ENCODE peak calls at places on chromosome 15, in five cellular contexts. L is psoas muscle, G is heart left ventricle, D is H9, W is right lobe of liver. J is an unnamed sample. For H3K4me1, the result is how much of the 10 kb centered on the place peaks cover.

GRCh38 chr15:87368511-87368910 is 888.0 kb downstream of the NTRK3 start:
- DNase-seq in L (no peak), W (no peak), G (no peak), D (no peak), J (peak)

GRCh38 chr15:81209635-81210034 is 13.0 kb downstream of the IL16 start:
- DNase-seq in W (no peak), L (peak), D (no peak), G (no peak), J (no peak)

GRCh38 chr15:29122506-29122905 is 147.1 kb downstream of the NSMCE3 start:
- DNase-seq in W (no peak), D (no peak), G (peak), L (no peak), J (no peak)

GRCh38 chr15:27937873-27938272 is 161.2 kb downstream of the OCA2 start:
- DNase-seq in L (no peak), D (no peak), W (no peak), G (no peak), J (no peak)

GRCh38 chr15:86044981-86045380 is 34.7 kb upstream of the AGBL1 start:
- DNase-seq in L (no peak), G (no peak), W (no peak), D (no peak), J (no peak)

GRCh38 chr15:29859981-29860745 is 37.9 kb upstream of the TJP1 start:
- DNase-seq in L (no peak), W (no peak), G (no peak), D (no peak), J (no peak)

GRCh38 chr15:38705421-38706219 is 141.0 kb upstream of the RASGRP1 start:
- DNase-seq in G (no peak), W (no peak), L (no peak), D (no peak), J (no peak)

GRCh38 chr15:53513431-53513830 is 246.0 kb downstream of the WDR72 start:
- DNase-seq in L (no peak), W (no peak), G (no peak), D (no peak), J (no peak)

GRCh38 chr15:25062551-25063430 is 108.0 kb downstream of the SNRPN start:
- DNase-seq in D (no peak), W (no peak), G (no peak), L (no peak), J (no peak)

GRCh38 chr15:85116494-85116893 is 134.8 kb downstream of the PDE8A start:
- DNase-seq in D (no peak), W (no peak), G (no peak), L (no peak), J (no peak)

GRCh38 chr15:62782100-62782791 is 260.3 kb upstream of the TPM1 start:
- DNase-seq in L (peak), D (peak), G (peak), W (peak), J (peak)

DNA sequence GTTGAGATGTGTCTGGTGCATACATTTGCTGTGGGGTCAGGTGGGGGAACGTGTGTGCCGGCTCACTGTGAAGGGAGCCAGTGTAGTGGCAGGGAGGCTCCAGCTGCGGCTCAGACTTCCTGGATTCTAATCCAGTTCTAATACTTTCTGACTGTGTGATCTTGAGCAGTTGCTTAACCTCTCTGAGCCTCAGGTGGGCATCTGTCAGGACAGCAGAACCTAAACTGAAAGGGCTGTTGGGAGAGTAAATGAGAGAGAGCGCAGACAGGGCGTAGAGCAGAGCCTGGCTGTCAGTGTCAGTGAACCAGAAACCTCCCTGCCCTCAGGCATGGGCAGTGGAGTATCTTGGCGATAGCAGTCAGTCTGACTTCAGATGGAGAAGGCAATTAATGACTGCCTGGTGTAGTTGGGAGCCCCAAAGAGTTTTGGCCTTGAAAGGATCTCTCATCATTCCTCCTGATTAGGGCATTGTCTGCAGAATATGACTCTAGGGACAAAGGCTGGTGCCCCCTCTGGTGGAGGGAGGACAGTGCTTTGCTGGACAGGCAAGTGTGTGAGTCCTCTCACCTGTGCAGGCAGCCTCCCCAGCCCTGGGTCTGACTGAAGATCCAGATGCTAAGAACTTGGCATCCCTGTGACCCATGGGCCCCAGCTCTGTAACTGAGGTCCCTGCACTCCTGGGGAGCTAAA is 9.6 kb downstream of the KBTBD13 start:
- DNase-seq in W (no peak), D (peak), L (no peak), G (no peak), J (no peak)
- TF ChIP-seq CTCF in W (peak), D (peak), L (peak), G (peak), J (peak)

DNA sequence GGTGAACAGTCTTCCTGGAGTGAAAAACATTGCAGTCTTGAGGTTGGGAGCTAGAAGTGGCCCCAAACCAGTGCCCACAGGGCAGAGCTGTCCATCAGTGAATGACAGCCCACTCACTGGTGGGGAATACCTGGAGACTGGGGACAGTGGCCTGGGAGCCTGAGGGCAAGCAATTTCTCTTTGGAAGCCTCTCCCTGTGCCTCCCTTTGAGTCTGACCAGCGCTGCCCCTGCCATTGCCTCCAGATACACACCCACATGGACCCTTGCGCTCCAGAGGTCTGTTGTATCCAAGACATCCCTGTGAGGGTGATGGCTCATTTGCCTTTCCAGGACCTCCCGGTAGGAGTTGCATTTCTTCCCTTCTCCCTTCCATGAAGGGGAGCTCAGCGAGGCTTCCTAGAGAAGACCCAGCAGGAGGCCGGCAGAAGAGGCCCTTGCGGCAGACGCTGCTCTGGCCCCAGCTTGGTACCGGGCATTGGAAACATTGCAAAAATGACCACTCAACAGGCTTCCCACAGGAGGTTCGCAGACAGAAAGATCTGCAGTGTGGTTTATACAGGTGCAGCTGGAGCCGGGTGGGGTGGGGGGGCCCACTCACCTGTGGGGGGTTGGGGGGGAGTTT is 38.5 kb downstream of the KLF13 start:
- DNase-seq in L (no peak), W (no peak), G (no peak), D (no peak), J (no peak)
- H3K27ac ChIP-seq in L (peak), W (peak), G (peak), D (no peak), J (peak)

GRCh38 chr15:58274885-58275284 is 136.7 kb downstream of the AQP9 start:
- DNase-seq in W (no peak), L (no peak), D (no peak), G (no peak), J (no peak)
- H3K4me1 ChIP-seq in W (under half), L (under half), D (under half), G (under half), J (under half)

GRCh38 chr15:88656760-88657221 is 18.0 kb downstream of the ISG20 start:
- DNase-seq in L (no peak), D (no peak), W (no peak), G (no peak), J (no peak)

GRCh38 chr15:88658972-88659931 is 20.4 kb downstream of the ISG20 start:
- DNase-seq in L (no peak), G (no peak), D (no peak), W (no peak), J (no peak)

GRCh38 chr15:88655780-88656488 is 17.1 kb downstream of the ISG20 start:
- DNase-seq in L (no peak), W (no peak), G (no peak), D (no peak), J (no peak)

GRCh38 chr15:88658070-88658965 is 19.5 kb downstream of the ISG20 start:
- DNase-seq in L (no peak), G (no peak), W (no peak), D (no peak), J (no peak)

GRCh38 chr15:88657326-88658069 is 18.7 kb downstream of the ISG20 start:
- DNase-seq in D (peak), G (no peak), L (no peak), W (peak), J (peak)
- TF ChIP-seq CTCF in D (peak), G (peak), L (peak), W (peak), J (peak)

DNA sequence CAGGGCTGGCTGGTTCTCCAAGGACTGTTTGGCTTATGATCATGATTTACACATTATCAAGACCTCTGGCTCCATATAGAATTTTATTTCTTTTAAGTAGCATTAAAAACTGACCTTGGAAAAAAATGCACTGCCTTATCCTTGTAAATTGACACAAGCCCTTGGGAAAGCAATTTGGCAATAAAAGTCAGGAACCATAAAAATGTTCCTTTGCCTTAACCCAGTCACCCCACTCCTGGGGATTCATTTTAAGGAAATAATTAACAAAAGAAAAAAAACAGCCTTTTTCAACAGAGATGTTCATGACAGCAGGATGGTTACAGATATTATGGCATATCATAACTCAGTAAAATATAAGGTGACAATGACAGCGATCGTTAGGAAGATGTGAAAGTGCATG is 51.6 kb upstream of the NR2E3 start:
- DNase-seq in W (no peak), L (no peak), G (no peak), D (no peak), J (no peak)
- H3K27ac ChIP-seq in W (no peak), L (no peak), G (no peak), D (no peak), J (no peak)

DNA sequence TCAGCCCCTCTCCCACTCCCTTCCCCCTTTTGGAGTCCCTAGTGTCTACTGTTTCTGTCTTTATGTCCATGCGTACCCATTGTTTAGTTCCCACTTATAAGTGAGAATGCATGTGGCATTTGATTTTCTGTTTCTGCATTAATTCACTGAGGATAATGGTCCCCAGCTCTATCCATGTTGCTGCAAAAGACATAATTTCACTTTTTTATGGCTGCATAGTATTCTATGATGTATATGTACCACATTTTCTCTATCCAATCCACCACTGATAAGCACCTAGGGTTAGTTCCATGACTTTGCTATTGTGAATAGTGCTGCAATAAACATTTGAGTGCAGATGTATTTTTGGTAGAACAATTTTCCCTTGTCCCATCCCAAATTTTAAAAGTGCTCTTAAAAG is 34.2 kb upstream of the RSL24D1 start:
- DNase-seq in L (no peak), G (no peak), D (no peak), W (no peak), J (no peak)
- H3K4me1 ChIP-seq in L (under half), G (under half), D (under half), W (under half), J (under half)

DNA sequence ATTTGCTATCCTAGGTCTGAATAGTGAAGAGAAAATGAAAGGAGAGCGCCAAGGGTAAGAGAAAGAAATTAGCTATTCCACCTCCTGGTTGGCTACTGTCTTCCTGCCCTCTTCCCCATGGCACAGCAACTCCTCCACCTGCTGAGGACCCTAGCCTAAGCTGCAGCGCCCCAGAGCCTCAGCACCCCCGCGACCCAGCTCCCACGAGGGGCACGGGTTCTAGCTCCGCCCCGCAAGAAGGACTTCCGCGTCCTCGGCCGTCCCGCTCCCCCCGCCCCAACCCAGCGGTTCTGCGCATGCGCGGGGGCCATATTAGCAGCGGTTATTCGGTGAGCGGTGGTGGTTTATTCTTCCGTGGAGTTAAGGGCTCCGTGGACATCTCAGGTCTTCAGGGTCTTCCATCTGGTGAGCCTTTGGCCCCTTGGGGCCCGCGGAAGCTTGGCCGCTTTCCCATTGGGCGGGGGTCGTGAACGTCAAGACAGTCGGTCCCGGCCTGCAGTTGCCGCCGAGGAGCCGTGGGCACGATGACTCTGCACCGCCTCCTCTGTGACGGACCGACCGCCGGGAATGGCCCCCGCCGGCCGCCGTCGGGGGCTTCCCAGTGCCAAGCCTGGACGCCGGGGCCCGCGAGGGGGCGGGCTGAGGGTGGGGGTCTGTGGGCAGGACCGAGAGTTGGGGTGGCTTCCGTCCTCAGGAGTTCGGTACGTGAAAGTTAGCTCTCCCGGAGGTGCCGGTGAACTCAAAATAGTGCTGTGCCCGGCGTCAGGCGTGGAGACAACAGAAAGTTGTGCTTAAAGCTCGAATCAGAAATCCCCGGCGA is at the start of gene PSMA4:
- DNase-seq in G (peak), D (peak), W (peak), L (peak), J (peak)
- TF ChIP-seq CTCF in G (peak), D (peak), W (peak), L (peak), J (peak)

DNA sequence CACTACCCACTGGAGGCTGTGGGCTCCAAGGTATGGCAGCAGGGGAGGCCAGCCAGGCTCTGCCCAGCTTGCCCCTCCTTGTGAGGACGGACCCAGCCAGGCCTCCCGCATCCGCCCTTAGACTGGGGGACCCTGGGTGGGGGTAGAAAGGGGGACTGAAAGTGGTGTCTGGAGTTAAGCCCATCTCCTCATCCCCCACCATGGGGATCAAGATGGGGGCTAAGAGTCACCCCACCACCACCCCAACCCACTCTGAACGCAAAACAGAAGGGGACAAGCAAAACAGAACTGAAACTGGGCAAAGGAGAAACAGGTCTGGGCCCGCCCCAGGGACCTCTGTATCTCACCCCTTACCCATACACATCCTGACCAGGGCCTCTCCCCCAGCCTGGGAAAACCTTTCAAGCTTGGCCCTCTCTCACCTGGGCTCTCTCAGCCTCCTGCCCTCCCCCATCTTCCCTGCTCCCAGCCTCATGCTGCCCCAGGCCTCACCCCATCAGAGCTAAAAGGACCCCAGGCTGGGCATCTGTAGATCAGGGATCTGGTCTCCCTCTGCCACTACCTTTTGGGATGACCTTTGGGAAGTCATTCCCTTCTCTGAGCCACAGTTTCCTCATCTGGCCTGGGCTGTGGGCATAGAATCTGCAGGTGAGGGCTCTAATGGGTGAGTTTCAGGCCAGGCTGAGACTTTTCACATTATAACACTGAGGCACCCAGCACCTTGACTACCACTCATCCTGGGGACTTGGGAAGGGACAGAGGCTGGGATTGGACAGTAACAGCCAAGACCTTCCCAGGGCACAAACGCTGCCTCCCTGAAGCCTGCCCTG is 30.0 kb upstream of the CYP11A1 start:
- DNase-seq in D (no peak), L (no peak), G (no peak), W (no peak), J (no peak)
- H3K27ac ChIP-seq in D (no peak), L (no peak), G (no peak), W (no peak), J (peak)

DNA sequence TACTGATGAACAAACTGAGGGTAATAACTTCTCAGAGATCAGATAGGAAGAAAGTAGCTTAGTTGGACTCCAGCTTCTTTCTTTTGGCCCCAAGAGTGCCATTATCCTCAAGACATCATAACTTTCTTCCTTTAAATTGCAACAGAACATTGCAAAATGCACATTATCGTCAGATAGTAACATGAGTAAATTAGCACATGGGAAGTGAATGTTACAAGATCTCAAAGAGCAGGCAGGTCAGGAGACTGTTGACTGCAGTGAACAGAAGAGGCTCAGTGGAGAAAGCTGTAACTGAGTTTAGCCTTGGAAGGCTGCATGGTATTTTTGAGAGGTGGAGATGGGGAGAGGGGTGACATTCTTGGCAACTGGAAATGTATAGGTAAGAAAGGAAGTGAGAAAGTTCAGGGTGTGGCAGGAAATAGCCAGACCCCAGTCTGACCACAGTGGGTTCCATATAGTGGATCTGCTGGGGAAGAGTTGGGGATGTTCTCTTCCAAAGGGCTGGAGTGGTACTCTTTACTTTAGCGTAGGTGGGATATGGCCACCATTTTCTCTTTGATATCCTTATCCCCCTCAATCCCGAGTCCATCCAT is 307.7 kb downstream of the RPLP1 start:
- DNase-seq in G (no peak), D (no peak), L (no peak), W (no peak), J (peak)
- H3K4me1 ChIP-seq in G (under half), D (under half), L (under half), W (under half), J (under half)

GRCh38 chr15:71387825-71388224 is 272.6 kb downstream of the THSD4 start:
- DNase-seq in L (no peak), D (no peak), G (no peak), W (no peak), J (no peak)

GRCh38 chr15:71385026-71385425 is 269.8 kb downstream of the THSD4 start:
- DNase-seq in G (no peak), W (no peak), D (no peak), L (no peak), J (no peak)

GRCh38 chr15:71386005-71386404 is 270.7 kb downstream of the THSD4 start:
- DNase-seq in L (no peak), G (no peak), W (no peak), D (no peak), J (no peak)

GRCh38 chr15:71385469-71385868 is 270.2 kb downstream of the THSD4 start:
- DNase-seq in L (no peak), D (no peak), W (no peak), G (no peak), J (no peak)

GRCh38 chr15:71386448-71387236 is 271.4 kb downstream of the THSD4 start:
- DNase-seq in L (no peak), D (peak), W (no peak), G (no peak), J (peak)
- TF ChIP-seq CTCF in L (peak), D (peak), W (peak), G (peak), J (peak)

J was measured in cardiac muscle cell.